ENCODE peak calls at places on chromosomes 4 and X, in five cellular contexts. Y is ovary, K is lower lobe of right lung, X is upper lobe of left lung, T is adrenal gland. U is an unnamed sample.

GRCh38 chr4:97778174-97778573 is 365.1 kb downstream of the STPG2 start:
- DNase-seq in T (no peak), K (no peak), X (no peak), Y (no peak), U (no peak)

GRCh38 chr4:8368998-8369397 is 71.5 kb downstream of the ACOX3 start:
- DNase-seq in Y (no peak), X (no peak), K (peak; percentile 36), T (no peak), U (no peak)

GRCh38 chr4:88283661-88284377 is 542 bp downstream of the PPM1K start:
- DNase-seq in K (peak; percentile 76), X (peak; percentile 46), Y (peak; percentile 71), T (peak; percentile 71), U (peak; percentile 77)

GRCh38 chr4:119299221-119300071 is 22.5 kb downstream of the FABP2 start:
- DNase-seq in T (peak; percentile 1), K (no peak), X (no peak), Y (no peak), U (no peak)

GRCh38 chr4:152064753-152065152 is 303.9 kb upstream of the GATB start:
- DNase-seq in X (no peak), Y (no peak), K (no peak), T (no peak), U (no peak)

GRCh38 chr4:110850461-110851447 is 227.9 kb upstream of the PITX2 start:
- DNase-seq in K (no peak), X (no peak), Y (no peak), T (no peak), U (peak; percentile 29)

GRCh38 chr4:146975535-146975934 is 29.9 kb upstream of the TTC29 start:
- DNase-seq in K (no peak), X (no peak), Y (no peak), T (no peak), U (no peak)

GRCh38 chrX:7316887-7317286 is 168.9 kb upstream of the PUDP start:
- DNase-seq in X (no peak), T (no peak), Y (no peak), K (no peak), U (no peak)

GRCh38 chrX:140141444-140142029 is 176.2 kb upstream of the CXorf66 start:
- DNase-seq in T (peak; percentile 45), X (no peak), K (no peak), Y (peak; percentile 10), U (peak; percentile 4)

GRCh38 chr4:111960241-111960667 is 185.0 kb upstream of the FAM241A start:
- DNase-seq in K (no peak), T (no peak), X (no peak), Y (no peak), U (no peak)

GRCh38 chrX:44842555-44843317 is 1.1 kb upstream of the DUSP21 start:
- DNase-seq in T (no peak), X (no peak), K (no peak), Y (no peak), U (no peak)

GRCh38 chr4:75325316-75325715 is 188.9 kb downstream of the RCHY1 start:
- DNase-seq in K (no peak), X (no peak), T (no peak), Y (no peak), U (no peak)

GRCh38 chr4:32374201-32374600 is 1654.0 kb downstream of the PCDH7 start:
- DNase-seq in T (no peak), Y (no peak), K (no peak), X (no peak), U (no peak)

GRCh38 chrX:45497290-45497689 is 296.6 kb upstream of the DIPK2B start:
- DNase-seq in K (no peak), X (no peak), T (no peak), Y (no peak), U (no peak)

GRCh38 chr4:168923526-168924194 is 86.4 kb downstream of the CBR4 start:
- DNase-seq in K (no peak), T (peak; percentile 77), Y (peak; percentile 38), X (peak; percentile 47), U (peak; percentile 70)

GRCh38 chrX:69614896-69615295 is 1.0 kb upstream of the EDA start:
- DNase-seq in Y (peak; percentile 7), K (no peak), T (no peak), X (no peak), U (no peak)

GRCh38 chr4:95084584-95084983 is 326.8 kb downstream of the BMPR1B start:
- DNase-seq in K (no peak), T (no peak), Y (no peak), X (no peak), U (no peak)

GRCh38 chrX:10326578-10326977 is 169.8 kb downstream of the CLCN4 start:
- DNase-seq in K (no peak), Y (no peak), X (no peak), T (peak; percentile 20), U (peak; percentile 2)

GRCh38 chrX:53768451-53769246 is 82.1 kb upstream of the HUWE1 start:
- DNase-seq in K (no peak), T (no peak), X (no peak), Y (no peak), U (no peak)

GRCh38 chr4:151990201-151990600 is 229.4 kb upstream of the GATB start:
- DNase-seq in T (no peak), K (no peak), Y (no peak), X (no peak), U (no peak)

GRCh38 chr4:127642169-127642568 is 9.4 kb downstream of the INTU start:
- DNase-seq in K (no peak), X (no peak), Y (no peak), T (no peak), U (no peak)

DNA sequence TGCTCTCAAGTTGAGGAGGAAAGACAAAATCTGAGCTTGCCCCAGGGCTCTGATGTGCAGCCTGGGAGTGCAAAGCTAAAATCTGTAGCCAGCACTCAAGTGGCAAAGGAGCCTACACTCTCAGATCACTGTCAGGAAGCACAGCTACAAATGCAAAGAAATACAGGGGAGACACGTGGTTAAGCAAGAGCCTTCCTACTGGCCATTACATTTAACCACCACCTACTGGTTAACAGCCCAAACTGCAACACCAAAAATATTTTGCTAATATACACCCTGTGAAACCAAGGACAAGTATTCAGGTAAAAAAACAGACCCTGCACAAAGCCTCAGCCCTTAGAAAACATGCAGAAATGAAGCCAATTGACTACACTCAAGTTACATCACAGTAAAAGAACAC is 170.4 kb upstream of the FGF16 start:
- DNase-seq in X (no peak), T (no peak), Y (no peak), K (no peak), U (no peak)
- TF ChIP-seq CTCF in X (no peak), T (no peak), Y (no peak), K (no peak), U (no peak)

GRCh38 chrX:15157624-15158023 is 112.3 kb downstream of the ASB9 start:
- DNase-seq in T (no peak), Y (no peak), X (no peak), K (no peak), U (no peak)

GRCh38 chrX:15163131-15163530 is 106.8 kb downstream of the ASB9 start:
- DNase-seq in X (no peak), T (no peak), K (no peak), Y (no peak), U (no peak)

GRCh38 chrX:15160558-15160957 is 109.3 kb downstream of the ASB9 start:
- DNase-seq in K (no peak), Y (no peak), T (no peak), X (no peak), U (no peak)

GRCh38 chrX:15158736-15159406 is 111.0 kb downstream of the ASB9 start:
- DNase-seq in K (no peak), Y (no peak), T (no peak), X (no peak), U (no peak)

DNA sequence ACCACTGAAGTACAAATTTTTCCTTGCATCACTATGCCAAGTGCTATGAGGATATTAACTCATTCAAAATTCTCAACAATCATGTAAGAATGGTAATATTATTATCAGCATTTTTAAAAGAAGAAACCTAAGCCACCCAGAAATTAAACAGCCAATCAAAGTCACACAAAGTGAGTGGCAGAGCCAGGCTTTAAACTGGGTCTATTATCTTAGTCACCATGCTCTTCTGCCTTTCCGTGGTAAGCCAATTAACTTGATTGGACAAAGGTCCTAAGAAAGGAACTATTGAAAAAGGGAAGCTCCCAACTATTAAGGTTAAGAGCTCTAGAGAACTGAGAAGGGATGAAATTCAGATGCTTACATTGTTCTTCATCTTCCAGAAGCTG is 111.5 kb downstream of the ASB9 start:
- DNase-seq in T (no peak), Y (no peak), X (no peak), K (no peak), U (no peak)
- H3K4me1 ChIP-seq in T (no peaks in the 10 kb centered on the region), Y (no peaks in the 10 kb centered on the region), X (no peaks in the 10 kb centered on the region), K (no peaks in the 10 kb centered on the region), U (no peaks in the 10 kb centered on the region)

GRCh38 chrX:103061486-103061885 is 2.5 kb downstream of the BEX1 start:
- DNase-seq in K (no peak), Y (no peak), X (no peak), T (no peak), U (no peak)
- TF ChIP-seq CTCF in K (no peak), Y (no peak), X (no peak), T (no peak), U (no peak)

GRCh38 chr4:113961322-113961698 is 18.1 kb downstream of the ARSJ start:
- DNase-seq in T (no peak), X (no peak), K (no peak), Y (no peak), U (no peak)

GRCh38 chr4:113960684-113961321 is 18.6 kb downstream of the ARSJ start:
- DNase-seq in Y (no peak), X (no peak), T (no peak), K (no peak), U (no peak)

GRCh38 chr4:113957961-113958360 is 21.5 kb downstream of the ARSJ start:
- DNase-seq in Y (no peak), X (no peak), T (no peak), K (no peak), U (no peak)

GRCh38 chr4:113955948-113956347 is 23.5 kb downstream of the ARSJ start:
- DNase-seq in K (no peak), X (no peak), T (no peak), Y (no peak), U (no peak)

GRCh38 chr4:113958766-113959540 is 20.5 kb downstream of the ARSJ start:
- DNase-seq in Y (no peak), K (no peak), X (no peak), T (no peak), U (no peak)
- H3K4me1 ChIP-seq in Y (no peaks in the 10 kb centered on the region), K (no peaks in the 10 kb centered on the region), X (peaks cover 18% of the 10 kb centered on the region), T (peaks cover 5% of the 10 kb centered on the region), U (peaks cover 11% of the 10 kb centered on the region)

GRCh38 chrX:115912372-115912897 is 258.1 kb upstream of the AGTR2 start:
- DNase-seq in Y (no peak), X (no peak), T (no peak), K (no peak), U (no peak)
- TF ChIP-seq CTCF in Y (no peak), X (no peak), T (no peak), K (no peak), U (no peak)

GRCh38 chr4:2804449-2804972 is 11.6 kb downstream of the SH3BP2 start:
- DNase-seq in T (no peak), X (peak; percentile 18), Y (no peak), K (peak; percentile 39), U (no peak)
- H3K4me1 ChIP-seq in T (peaks cover 39% of the 10 kb centered on the region), X (peaks cover 92% of the 10 kb centered on the region), Y (peaks cover 28% of the 10 kb centered on the region), K (peaks cover 92% of the 10 kb centered on the region), U (peaks cover 58% of the 10 kb centered on the region)

GRCh38 chr4:54998991-54999390 is 126.4 kb downstream of the KDR start:
- DNase-seq in T (no peak), Y (no peak), K (no peak), X (no peak), U (no peak)
- TF ChIP-seq CTCF in T (peak; percentile 49), Y (peak; percentile 34), K (peak; percentile 51), X (peak; percentile 33), U (no peak)